ENCODE peak calls at places on chromosomes 2 and 18, in seven cellular contexts. Y, B, U, X, V, Q and L are unnamed samples.

GRCh38 chr2:200964498-200964897 is 1.0 kb upstream of the ORC2 start:
- DNase-seq in Y (no peak), B (no peak), U (no peak), X (no peak), V (no peak), Q (no peak), L (no peak)

GRCh38 chr18:26961805-26962204 is 96.3 kb upstream of the AQP4 start:
- DNase-seq in Y (no peak), B (no peak), U (no peak), X (no peak), V (no peak), Q (no peak), L (no peak)

GRCh38 chr2:11398710-11399109 is 54.3 kb upstream of the ROCK2 start:
- DNase-seq in Y (no peak), B (peak), U (no peak), X (no peak), V (no peak), Q (peak), L (no peak)

GRCh38 chr2:19140463-19141208 is 217.8 kb downstream of the OSR1 start:
- DNase-seq in Y (no peak), B (no peak), U (no peak), X (peak), V (peak), Q (no peak), L (no peak)

GRCh38 chr18:78818495-78818894 is 161.1 kb upstream of the SALL3 start:
- DNase-seq in Y (no peak), B (no peak), U (no peak), X (no peak), V (no peak), Q (no peak), L (no peak)

GRCh38 chr2:149585317-149585885 is 2.2 kb downstream of the MMADHC start:
- DNase-seq in Y (no peak), B (no peak), U (no peak), X (no peak), V (no peak), Q (no peak), L (no peak)

GRCh38 chr2:32688511-32688910 is 60.7 kb downstream of the TTC27 start:
- DNase-seq in Y (no peak), B (no peak), U (no peak), X (no peak), V (no peak), Q (no peak), L (no peak)

GRCh38 chr18:58670561-58671121 is 624 bp upstream of the MALT1 start:
- DNase-seq in Y (no peak), B (no peak), U (no peak), X (no peak), V (no peak), Q (no peak), L (no peak)

GRCh38 chr2:175010848-175011254 is 5.7 kb upstream of the CHN1 start:
- DNase-seq in Y (no peak), B (no peak), U (no peak), X (no peak), V (no peak), Q (no peak), L (no peak)

GRCh38 chr2:181072486-181072885 is 92.1 kb downstream of the UBE2E3 start:
- DNase-seq in Y (no peak), B (no peak), U (no peak), X (no peak), V (no peak), Q (no peak), L (no peak)

GRCh38 chr2:234495801-234496441 is 960 bp downstream of the ARL4C start:
- DNase-seq in Y (no peak), B (peak), U (no peak), X (no peak), V (no peak), Q (peak), L (no peak)

GRCh38 chr2:26700078-26700477 is 7.6 kb downstream of the KCNK3 start:
- DNase-seq in Y (no peak), B (no peak), U (no peak), X (no peak), V (no peak), Q (no peak), L (no peak)

GRCh38 chr2:77977486-77978063 is 455.4 kb upstream of the LRRTM4 start:
- DNase-seq in Y (no peak), B (no peak), U (no peak), X (no peak), V (no peak), Q (no peak), L (no peak)
- TF ChIP-seq CTCF in Y (no peak), B (no peak), U (no peak), X (no peak), V (no peak), Q (no peak), L (no peak)

GRCh38 chr2:47486858-47487497 is 84.0 kb downstream of the MSH2 start:
- DNase-seq in Y (no peak), B (no peak), U (no peak), X (no peak), V (no peak), Q (no peak), L (no peak)
- H3K27ac ChIP-seq in Y (no peak), B (no peak), U (no peak), X (peak), V (no peak), Q (no peak), L (no peak)

GRCh38 chr2:103289101-103289725 is 527.4 kb downstream of the TMEM182 start:
- DNase-seq in Y (no peak), B (no peak), U (no peak), X (no peak), V (no peak), Q (no peak), L (no peak)
- TF ChIP-seq CTCF in Y (no peak), B (no peak), U (no peak), X (no peak), V (peak), Q (peak), L (no peak)

GRCh38 chr2:9675369-9676351 is 44.9 kb upstream of the YWHAQ start:
- DNase-seq in Y (no peak), B (no peak), U (no peak), X (peak), V (peak), Q (no peak), L (no peak)
- H3K27ac ChIP-seq in Y (no peak), B (no peak), U (no peak), X (peak), V (peak), Q (no peak), L (no peak)

DNA sequence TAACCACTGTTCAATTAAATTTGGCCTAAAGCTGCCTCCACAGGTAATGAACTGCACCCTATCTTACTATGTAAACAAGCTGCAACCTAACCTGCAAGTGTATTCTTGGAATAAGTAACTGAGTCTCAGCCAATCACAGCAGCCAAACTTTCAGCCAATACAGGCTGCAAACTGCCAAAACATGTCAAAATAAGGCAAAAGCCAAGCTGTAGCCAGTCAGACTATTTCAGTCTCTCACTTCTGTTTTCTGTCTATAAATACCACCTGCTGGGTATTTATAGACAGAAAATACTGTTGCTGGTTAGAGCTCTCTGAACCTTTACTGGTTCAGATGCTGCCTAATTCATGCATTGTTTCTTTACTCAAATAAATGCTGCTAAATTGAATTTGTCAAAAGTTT is 14.3 kb downstream of the C2orf76 start:
- DNase-seq in Y (no peak), B (no peak), U (no peak), X (no peak), V (no peak), Q (no peak), L (no peak)
- TF ChIP-seq CTCF in Y (no peak), B (no peak), U (no peak), X (no peak), V (no peak), Q (no peak), L (no peak)

DNA sequence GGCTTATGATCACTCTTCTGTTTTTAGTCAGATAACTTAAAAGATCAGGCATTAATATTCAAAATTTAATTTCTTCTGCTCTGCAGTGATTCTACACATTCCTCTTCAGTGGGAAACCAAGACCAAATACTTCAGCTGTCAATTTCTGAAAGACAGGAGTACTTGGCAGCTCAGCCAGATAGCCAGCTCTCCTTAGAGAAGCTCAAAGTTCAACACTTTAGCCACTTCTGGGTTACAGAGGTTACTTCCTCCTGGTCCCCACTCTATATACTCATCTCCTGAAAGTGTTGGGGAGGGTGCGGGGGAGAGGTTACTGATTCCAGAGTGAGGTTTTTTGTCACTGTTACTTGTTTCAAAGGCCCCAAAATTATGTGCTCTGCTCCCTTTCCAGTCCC is 4.1 kb downstream of the CYTIP start:
- DNase-seq in Y (no peak), B (peak), U (no peak), X (no peak), V (no peak), Q (no peak), L (no peak)
- H3K27ac ChIP-seq in Y (peak), B (peak), U (no peak), X (no peak), V (no peak), Q (no peak), L (peak)